ENCODE peak calls at places on chromosomes 4 and X, in six cellular contexts. One of them, this sample, is unnamed.

GRCh38 chrX:64191281-64192010 is 14.1 kb downstream of the AMER1 start:
- DNase-seq in MM.1S: no peak
- DNase-seq in fibroblast of lung: no peak
- DNase-seq in GM23338: no peak
- DNase-seq in HCT116: no peak
- DNase-seq in K562: no peak
- DNase-seq in this sample: no peak

GRCh38 chr4:78673258-78673817 is 102.8 kb upstream of the BMP2K start:
- DNase-seq in MM.1S: no peak
- DNase-seq in fibroblast of lung: no peak
- DNase-seq in GM23338: no peak
- DNase-seq in HCT116: no peak
- DNase-seq in K562: no peak
- DNase-seq in this sample: no peak

GRCh38 chrX:153381684-153382532 is 19.2 kb downstream of the PNMA6E start:
- DNase-seq in MM.1S: no peak
- DNase-seq in fibroblast of lung: peak; percentile 92
- DNase-seq in GM23338: peak; percentile 7
- DNase-seq in HCT116: no peak
- DNase-seq in K562: peak; percentile 62
- DNase-seq in this sample: no peak

GRCh38 chrX:119887721-119888425 is 7.8 kb upstream of the AKAP14 start:
- DNase-seq in MM.1S: no peak
- DNase-seq in fibroblast of lung: peak; percentile 49
- DNase-seq in GM23338: peak; percentile 89
- DNase-seq in HCT116: peak; percentile 44
- DNase-seq in K562: peak; percentile 71
- DNase-seq in this sample: peak; percentile 81

GRCh38 chrX:31397119-31397518 is 325.3 kb upstream of the FTHL17 start:
- DNase-seq in MM.1S: no peak
- DNase-seq in fibroblast of lung: peak; percentile 46
- DNase-seq in GM23338: no peak
- DNase-seq in HCT116: no peak
- DNase-seq in K562: no peak
- DNase-seq in this sample: no peak

GRCh38 chrX:153639177-153640044 is 7.6 kb upstream of the DUSP9 start:
- DNase-seq in MM.1S: no peak
- DNase-seq in fibroblast of lung: no peak
- DNase-seq in GM23338: no peak
- DNase-seq in HCT116: no peak
- DNase-seq in K562: no peak
- DNase-seq in this sample: no peak

GRCh38 chr4:188976644-188977115 is 837.4 kb downstream of the TRIML1 start:
- DNase-seq in MM.1S: peak; percentile 68
- DNase-seq in fibroblast of lung: peak; percentile 58
- DNase-seq in GM23338: peak; percentile 84
- DNase-seq in HCT116: no peak
- DNase-seq in K562: no peak
- DNase-seq in this sample: peak; percentile 50

GRCh38 chr4:72489267-72489666 is 79.8 kb downstream of the ADAMTS3 start:
- DNase-seq in MM.1S: no peak
- DNase-seq in fibroblast of lung: peak; percentile 68
- DNase-seq in GM23338: no peak
- DNase-seq in HCT116: no peak
- DNase-seq in K562: no peak
- DNase-seq in this sample: peak; percentile 87

GRCh38 chr4:164876680-164877324 is at the start of gene APELA:
- DNase-seq in MM.1S: no peak
- DNase-seq in fibroblast of lung: no peak
- DNase-seq in GM23338: peak; percentile 74
- DNase-seq in HCT116: no peak
- DNase-seq in K562: no peak
- DNase-seq in this sample: peak; percentile 6

GRCh38 chrX:38986586-38986985 is 185.3 kb downstream of the MID1IP1 start:
- DNase-seq in MM.1S: no peak
- DNase-seq in fibroblast of lung: no peak
- DNase-seq in GM23338: peak; percentile 35
- DNase-seq in HCT116: no peak
- DNase-seq in K562: no peak
- DNase-seq in this sample: no peak

GRCh38 chrX:133151320-133151719 is 54.4 kb upstream of the USP26 start:
- DNase-seq in MM.1S: no peak
- DNase-seq in fibroblast of lung: no peak
- DNase-seq in GM23338: no peak
- DNase-seq in HCT116: no peak
- DNase-seq in K562: no peak
- DNase-seq in this sample: peak; percentile 70

GRCh38 chrX:80810365-80810978 is 795 bp upstream of the BRWD3 start:
- DNase-seq in MM.1S: no peak
- DNase-seq in fibroblast of lung: peak; percentile 8
- DNase-seq in GM23338: no peak
- DNase-seq in HCT116: no peak
- DNase-seq in K562: peak; percentile 3
- DNase-seq in this sample: no peak

DNA sequence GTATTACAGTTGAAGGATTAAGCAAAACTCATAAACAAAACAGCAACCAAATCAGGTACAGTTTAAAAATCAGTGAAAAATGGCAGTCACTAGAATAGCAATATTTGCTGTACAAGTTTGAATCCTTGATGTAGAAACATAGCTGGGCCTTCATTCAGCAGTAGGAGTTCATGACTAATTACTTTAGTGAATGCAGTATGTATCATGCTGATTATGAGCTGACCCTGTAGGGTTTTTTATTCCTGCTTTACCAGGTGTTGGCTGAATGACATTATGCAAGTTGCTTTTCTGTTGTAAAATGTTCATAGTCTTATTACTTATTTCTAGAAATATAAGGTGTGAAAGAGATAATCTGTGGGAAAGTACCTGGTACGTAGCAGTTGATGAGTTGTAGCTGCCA is 179.6 kb downstream of the CCSER1 start:
- DNase-seq in MM.1S: no peak
- DNase-seq in fibroblast of lung: no peak
- DNase-seq in GM23338: no peak
- DNase-seq in HCT116: no peak
- DNase-seq in K562: no peak
- DNase-seq in this sample: peak; percentile 4
- TF ChIP-seq EZH2 in MM.1S: no peak
- TF ChIP-seq EZH2 in fibroblast of lung: no peak
- TF ChIP-seq EZH2 in GM23338: no peak
- TF ChIP-seq EZH2 in HCT116: no peak
- TF ChIP-seq EZH2 in K562: no peak
- TF ChIP-seq EZH2 in this sample: no peak

DNA sequence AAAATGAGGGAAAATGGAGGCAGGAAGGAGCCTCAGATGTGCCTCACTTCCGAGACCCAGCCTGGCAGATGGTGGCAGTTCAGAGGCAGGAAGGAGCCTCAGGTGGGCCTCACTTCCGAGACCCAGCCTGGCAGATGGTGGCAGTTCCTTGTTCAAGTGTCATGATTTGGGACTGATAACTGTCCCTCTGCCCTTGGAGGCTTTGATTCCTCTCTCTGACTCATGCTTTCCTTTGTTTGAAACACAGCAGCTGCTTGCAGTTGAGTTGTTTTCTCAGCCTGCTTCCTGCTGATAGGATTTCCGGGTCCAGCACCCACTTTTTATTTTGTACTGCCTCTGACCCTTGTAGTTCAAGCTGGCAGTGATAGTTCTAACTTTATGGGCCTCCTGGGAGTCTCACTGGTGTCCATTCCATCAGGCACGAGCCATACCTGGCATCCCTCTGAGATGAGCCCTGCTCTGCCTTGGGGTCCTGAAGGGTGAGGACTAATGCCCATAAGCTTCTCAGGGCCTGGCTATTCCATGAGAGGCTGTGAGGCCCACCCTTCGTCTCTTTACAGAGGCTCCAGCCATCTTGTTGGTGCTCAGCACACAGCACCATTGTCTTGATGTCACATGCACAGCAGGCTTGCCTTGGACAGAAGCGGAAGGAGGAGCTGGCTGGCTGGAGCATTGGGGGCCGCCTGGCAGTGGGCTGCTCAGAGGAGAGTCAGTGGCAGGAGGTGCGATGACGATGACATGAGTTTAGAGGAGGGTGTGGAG is 13.0 kb downstream of the RGS12 start:
- DNase-seq in MM.1S: no peak
- DNase-seq in fibroblast of lung: no peak
- DNase-seq in GM23338: no peak
- DNase-seq in HCT116: no peak
- DNase-seq in K562: no peak
- DNase-seq in this sample: no peak
- H3K4me2 ChIP-seq in MM.1S: no peak overlapping the region
- H3K4me2 ChIP-seq in fibroblast of lung: peak overlapping the region; percentile 28
- H3K4me2 ChIP-seq in GM23338: no peak overlapping the region
- H3K4me2 ChIP-seq in HCT116: no peak overlapping the region
- H3K4me2 ChIP-seq in K562: no peak overlapping the region
- H3K4me2 ChIP-seq in this sample: no peak overlapping the region

GRCh38 chr4:183355405-183355804 is 33.2 kb upstream of the CLDN24 start:
- DNase-seq in MM.1S: no peak
- DNase-seq in fibroblast of lung: peak; percentile 81
- DNase-seq in GM23338: no peak
- DNase-seq in HCT116: no peak
- DNase-seq in K562: no peak
- DNase-seq in this sample: peak; percentile 72

GRCh38 chr4:183353557-183353956 is 31.3 kb upstream of the CLDN24 start:
- DNase-seq in MM.1S: no peak
- DNase-seq in fibroblast of lung: no peak
- DNase-seq in GM23338: no peak
- DNase-seq in HCT116: no peak
- DNase-seq in K562: peak; percentile 41
- DNase-seq in this sample: no peak

GRCh38 chr4:183350317-183351071 is 28.3 kb upstream of the CLDN24 start:
- DNase-seq in MM.1S: no peak
- DNase-seq in fibroblast of lung: no peak
- DNase-seq in GM23338: no peak
- DNase-seq in HCT116: no peak
- DNase-seq in K562: no peak
- DNase-seq in this sample: no peak

GRCh38 chr4:183354213-183354612 is 32.0 kb upstream of the CLDN24 start:
- DNase-seq in MM.1S: no peak
- DNase-seq in fibroblast of lung: no peak
- DNase-seq in GM23338: no peak
- DNase-seq in HCT116: no peak
- DNase-seq in K562: no peak
- DNase-seq in this sample: peak; percentile 37

DNA sequence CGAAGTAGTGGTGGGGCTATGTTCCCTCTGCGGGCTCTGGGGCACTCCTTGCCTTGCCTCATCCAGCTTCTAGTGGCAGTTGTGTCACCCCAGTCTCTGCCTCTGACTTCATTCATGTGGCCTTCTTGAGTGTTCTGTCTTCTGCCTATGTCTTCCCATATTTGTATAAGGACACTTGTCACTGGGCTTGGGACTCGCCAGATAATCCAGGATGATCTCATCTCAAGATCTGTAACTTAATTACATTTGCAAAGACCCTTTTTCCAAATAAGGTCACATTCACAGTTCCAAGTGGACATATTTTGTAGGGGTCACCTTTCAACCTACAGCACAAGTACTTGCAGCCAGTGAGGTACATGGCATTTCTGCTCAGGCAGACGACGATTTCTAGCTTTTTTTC is 30.3 kb upstream of the CLDN24 start:
- DNase-seq in MM.1S: no peak
- DNase-seq in fibroblast of lung: no peak
- DNase-seq in GM23338: no peak
- DNase-seq in HCT116: no peak
- DNase-seq in K562: no peak
- DNase-seq in this sample: no peak
- H3K4me1 ChIP-seq in MM.1S: no peaks in the 10 kb centered on the region
- H3K4me1 ChIP-seq in fibroblast of lung: peaks cover 23% of the 10 kb centered on the region
- H3K4me1 ChIP-seq in GM23338: no peaks in the 10 kb centered on the region
- H3K4me1 ChIP-seq in HCT116: peaks cover 12% of the 10 kb centered on the region
- H3K4me1 ChIP-seq in K562: peaks cover 20% of the 10 kb centered on the region
- H3K4me1 ChIP-seq in this sample: peaks cover 29% of the 10 kb centered on the region

GRCh38 chr4:69759189-69759604 is 1.2 kb downstream of the SULT1B1 start:
- DNase-seq in MM.1S: no peak
- DNase-seq in fibroblast of lung: no peak
- DNase-seq in GM23338: no peak
- DNase-seq in HCT116: no peak
- DNase-seq in K562: no peak
- DNase-seq in this sample: no peak

GRCh38 chr4:69763233-69763632 is 2.8 kb upstream of the SULT1B1 start:
- DNase-seq in MM.1S: no peak
- DNase-seq in fibroblast of lung: no peak
- DNase-seq in GM23338: no peak
- DNase-seq in HCT116: no peak
- DNase-seq in K562: no peak
- DNase-seq in this sample: no peak

GRCh38 chr4:69764311-69764710 is 3.9 kb upstream of the SULT1B1 start:
- DNase-seq in MM.1S: peak; percentile 59
- DNase-seq in fibroblast of lung: peak; percentile 65
- DNase-seq in GM23338: no peak
- DNase-seq in HCT116: no peak
- DNase-seq in K562: no peak
- DNase-seq in this sample: no peak

GRCh38 chr4:69757464-69757863 is 3.0 kb downstream of the SULT1B1 start:
- DNase-seq in MM.1S: no peak
- DNase-seq in fibroblast of lung: no peak
- DNase-seq in GM23338: no peak
- DNase-seq in HCT116: no peak
- DNase-seq in K562: no peak
- DNase-seq in this sample: no peak

DNA sequence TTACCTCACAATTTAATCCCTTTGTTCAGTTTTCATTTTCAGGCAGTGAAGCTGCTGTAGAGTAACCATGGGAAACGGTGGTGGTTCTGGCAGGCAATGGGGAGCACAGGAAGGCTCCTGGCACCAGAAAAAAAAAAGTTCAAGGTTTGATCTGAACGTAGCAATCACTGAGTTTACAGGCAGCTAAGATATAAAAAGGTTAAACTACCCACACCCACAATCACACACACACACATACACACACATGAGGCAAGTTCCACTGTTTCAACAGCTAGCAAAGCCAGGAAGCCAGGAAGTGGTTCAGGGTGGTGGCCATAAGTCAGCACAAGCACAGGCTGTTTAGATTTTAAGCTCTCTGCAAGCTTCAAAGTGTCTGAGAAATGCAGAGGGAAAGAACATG is at the start of gene SULT1B1:
- DNase-seq in MM.1S: peak; percentile 38
- DNase-seq in fibroblast of lung: peak; percentile 88
- DNase-seq in GM23338: no peak
- DNase-seq in HCT116: no peak
- DNase-seq in K562: no peak
- DNase-seq in this sample: no peak
- TF ChIP-seq EZH2 in MM.1S: no peak
- TF ChIP-seq EZH2 in fibroblast of lung: no peak
- TF ChIP-seq EZH2 in GM23338: no peak
- TF ChIP-seq EZH2 in HCT116: no peak
- TF ChIP-seq EZH2 in K562: no peak
- TF ChIP-seq EZH2 in this sample: no peak

GRCh38 chr4:107855723-107856122 is 31.0 kb downstream of the SGMS2 start:
- DNase-seq in MM.1S: no peak
- DNase-seq in fibroblast of lung: no peak
- DNase-seq in GM23338: no peak
- DNase-seq in HCT116: no peak
- DNase-seq in K562: no peak
- DNase-seq in this sample: no peak
- H3K4me2 ChIP-seq in MM.1S: no peak overlapping the region
- H3K4me2 ChIP-seq in fibroblast of lung: no peak overlapping the region
- H3K4me2 ChIP-seq in GM23338: no peak overlapping the region
- H3K4me2 ChIP-seq in HCT116: no peak overlapping the region
- H3K4me2 ChIP-seq in K562: no peak overlapping the region
- H3K4me2 ChIP-seq in this sample: no peak overlapping the region

GRCh38 chrX:45888518-45888917 is 656.7 kb downstream of the ZNF674 start:
- DNase-seq in MM.1S: no peak
- DNase-seq in fibroblast of lung: no peak
- DNase-seq in GM23338: no peak
- DNase-seq in HCT116: no peak
- DNase-seq in K562: no peak
- DNase-seq in this sample: no peak
- H3K4me1 ChIP-seq in MM.1S: no peaks in the 10 kb centered on the region
- H3K4me1 ChIP-seq in fibroblast of lung: no peaks in the 10 kb centered on the region
- H3K4me1 ChIP-seq in GM23338: no peaks in the 10 kb centered on the region
- H3K4me1 ChIP-seq in HCT116: peaks cover 9% of the 10 kb centered on the region
- H3K4me1 ChIP-seq in K562: no peaks in the 10 kb centered on the region
- H3K4me1 ChIP-seq in this sample: peaks cover 5% of the 10 kb centered on the region

This sample was measured in PC-3.